ENCODE peak calls at places on chromosome 1, in seven cellular contexts. R is brain microvascular endothelial cell, G is dorsolateral prefrontal cortex, I is heart left ventricle, J is ELF-1, E is skeletal muscle cell, C is stromal cell of bone marrow. O is an unnamed sample.

GRCh38 chr1:205709059-205709398 is 28.7 kb upstream of the SLC45A3 start:
- DNase-seq in J (no peak), C (peak), E (peak), G (no peak), R (peak), I (no peak), O (no peak)

GRCh38 chr1:117578466-117578865 is 27.4 kb upstream of the TENT5C start:
- DNase-seq in J (no peak), C (no peak), E (no peak), G (no peak), I (no peak), R (no peak), O (no peak)

GRCh38 chr1:53016705-53017104 is 45.3 kb upstream of the PODN start:
- DNase-seq in C (no peak), I (no peak), J (no peak), E (peak), G (no peak), R (no peak), O (no peak)

GRCh38 chr1:39890267-39890666 is 7.0 kb upstream of the TRIT1 start:
- DNase-seq in E (no peak), R (no peak), G (no peak), I (no peak), J (no peak), C (no peak), O (no peak)

GRCh38 chr1:94801919-94802546 is 18.1 kb upstream of the SLC44A3 start:
- DNase-seq in G (no peak), J (peak), E (peak), I (peak), C (peak), R (peak), O (peak)

GRCh38 chr1:44315521-44315920 is 39.5 kb downstream of the ERI3 start:
- DNase-seq in R (no peak), J (peak), I (no peak), G (no peak), E (no peak), C (no peak), O (no peak)

GRCh38 chr1:77336730-77337129 is 54.9 kb downstream of the AK5 start:
- DNase-seq in R (no peak), E (no peak), G (no peak), I (no peak), J (no peak), C (no peak), O (no peak)

GRCh38 chr1:165397945-165398344 is 41.4 kb upstream of the LMX1A start:
- DNase-seq in E (peak), G (no peak), R (peak), J (peak), I (peak), C (peak), O (no peak)

GRCh38 chr1:107474877-107475612 is 334.2 kb downstream of the NTNG1 start:
- DNase-seq in C (no peak), R (no peak), G (no peak), I (no peak), J (no peak), E (peak), O (no peak)

O was measured in A549.